ENCODE peak calls at places on chromosomes 5 and 9, in four cellular contexts. N, T, A and Q are unnamed samples.

GRCh38 chr5:141821430-141821925 is 56.7 kb downstream of the PCDH1 start:
- DNase-seq in T (no peak), N (no peak), A (no peak), Q (no peak)

GRCh38 chr9:108103294-108103693 is 613.7 kb upstream of the KLF4 start:
- DNase-seq in N (no peak), T (no peak), A (no peak), Q (no peak)

GRCh38 chr9:96450613-96451544 is 910 bp downstream of the HABP4 start:
- DNase-seq in N (no peak), T (no peak), A (peak; percentile 40), Q (peak; percentile 12)

GRCh38 chr5:2755811-2756210 is 4.3 kb upstream of the IRX2 start:
- DNase-seq in T (no peak), N (no peak), A (no peak), Q (peak; percentile 4)

GRCh38 chr5:153903321-153903720 is 135.4 kb downstream of the FAM114A2 start:
- DNase-seq in A (no peak), T (no peak), N (no peak), Q (no peak)

GRCh38 chr5:132363431-132364112 is 5.9 kb upstream of the SLC22A5 start:
- DNase-seq in N (peak; percentile 62), A (peak; percentile 81), T (no peak), Q (peak; percentile 76)

GRCh38 chr9:87876708-87877107 is 6.0 kb upstream of the SPATA31E1 start:
- DNase-seq in A (no peak), N (no peak), T (no peak), Q (peak; percentile 2)

GRCh38 chr5:57676228-57677098 is 193.9 kb upstream of the ACTBL2 start:
- DNase-seq in A (no peak), T (no peak), N (no peak), Q (no peak)

GRCh38 chr9:75071530-75072122 is 16.3 kb downstream of the NMRK1 start:
- DNase-seq in N (no peak), T (no peak), A (no peak), Q (no peak)

GRCh38 chr9:121989010-121989409 is 104.1 kb downstream of the TTLL11 start:
- DNase-seq in A (no peak), N (no peak), T (no peak), Q (no peak)

GRCh38 chr9:35845824-35846771 is 17.1 kb downstream of the TMEM8B start:
- DNase-seq in N (no peak), A (peak; percentile 43), T (no peak), Q (no peak)

GRCh38 chr5:131635755-131636479 is 888 bp upstream of the RAPGEF6 start:
- DNase-seq in T (no peak), N (no peak), A (no peak), Q (no peak)

GRCh38 chr9:105129731-105130130 is 114.7 kb upstream of the SLC44A1 start:
- DNase-seq in A (no peak), N (no peak), T (no peak), Q (no peak)

GRCh38 chr5:78667461-78668103 is 19.0 kb upstream of the LHFPL2 start:
- DNase-seq in N (no peak), A (no peak), T (no peak), Q (no peak)

GRCh38 chr5:143401253-143401845 is 2.1 kb downstream of the NR3C1 start:
- DNase-seq in T (no peak), A (no peak), N (no peak), Q (no peak)
- H3K4me1 ChIP-seq in T (peaks cover 11% of the 10 kb centered on the region), A (peaks cover 42% of the 10 kb centered on the region), N (no peaks in the 10 kb centered on the region), Q (peaks cover 2% of the 10 kb centered on the region)

GRCh38 chr9:15306757-15307522 is at the start of gene TTC39B:
- DNase-seq in T (peak; percentile 89), N (peak; percentile 93), A (peak; percentile 93), Q (peak; percentile 92)
- TF ChIP-seq POLR2A in T (peak; percentile 59), N (peak; percentile 78), A (peak; percentile 80), Q (peak; percentile 77)

DNA sequence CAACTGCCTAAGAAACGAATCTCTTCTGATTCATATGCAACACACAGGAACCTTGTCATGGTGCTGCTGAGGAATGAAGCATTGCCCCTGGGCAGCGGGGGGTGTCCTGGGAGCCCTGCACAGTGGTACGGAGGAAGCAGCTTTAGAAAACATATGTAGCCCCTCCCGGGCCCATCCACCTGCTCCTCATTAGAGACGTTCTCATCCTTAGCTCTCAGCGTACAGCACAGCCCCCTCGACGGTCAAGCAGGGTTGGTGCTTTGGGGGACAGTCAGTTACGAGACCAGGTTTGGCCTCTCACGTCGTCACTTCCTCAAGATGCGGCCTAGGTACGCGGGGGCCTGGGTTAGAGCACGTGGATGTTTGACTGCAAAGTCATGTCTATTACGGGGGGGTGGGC is 28.4 kb upstream of the LAMC3 start:
- DNase-seq in N (no peak), A (no peak), T (no peak), Q (no peak)
- H3K4me1 ChIP-seq in N (no peaks in the 10 kb centered on the region), A (no peaks in the 10 kb centered on the region), T (no peaks in the 10 kb centered on the region), Q (no peaks in the 10 kb centered on the region)

DNA sequence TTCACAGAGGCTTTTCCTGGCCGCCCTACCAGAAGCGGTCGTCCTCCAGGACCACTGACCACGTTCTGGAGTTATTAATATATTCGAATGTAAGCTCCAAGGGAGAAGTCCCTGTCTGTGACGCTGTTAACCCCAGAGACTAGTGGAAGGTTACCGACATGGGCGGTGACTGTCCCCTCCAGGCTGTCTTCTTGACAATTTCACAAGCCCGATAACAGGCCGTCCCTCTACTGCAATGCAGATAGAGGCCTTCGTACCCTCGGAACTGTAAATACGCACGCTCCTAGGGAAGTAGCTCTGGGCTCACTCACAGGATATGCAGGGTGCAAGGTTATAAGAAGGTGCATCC is 644 bp upstream of the RFK start:
- DNase-seq in A (peak; percentile 59), N (peak; percentile 38), T (peak; percentile 22), Q (peak; percentile 43)
- TF ChIP-seq POLR2A in A (peak; percentile 45), N (no peak), T (no peak), Q (no peak)

DNA sequence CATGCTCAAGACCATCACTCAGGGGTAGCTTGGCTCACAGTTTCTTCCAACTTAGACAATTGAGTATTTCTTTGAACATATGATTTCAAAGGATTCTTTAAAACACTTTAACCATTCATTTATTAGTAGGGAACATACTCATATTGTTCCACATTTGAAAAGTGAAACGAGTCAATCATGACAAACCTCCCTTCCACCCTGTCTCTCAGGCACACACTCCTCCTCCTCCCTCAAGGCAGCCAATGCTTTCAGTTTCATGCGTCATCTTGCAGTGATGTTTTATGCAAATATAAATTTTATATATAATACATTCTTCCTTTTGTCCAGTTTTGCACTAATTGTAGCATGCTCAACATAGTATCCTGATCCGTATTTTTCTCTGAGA is 126.0 kb upstream of the BOD1 start:
- DNase-seq in A (no peak), T (no peak), N (no peak), Q (no peak)
- H3K4me1 ChIP-seq in A (peaks cover 13% of the 10 kb centered on the region), T (no peaks in the 10 kb centered on the region), N (no peaks in the 10 kb centered on the region), Q (no peaks in the 10 kb centered on the region)